ENCODE peak calls at places on chromosomes 6 and 20, in five cellular contexts. One of them, this sample, is unnamed.

GRCh38 chr6:52417675-52418111 is 2.4 kb upstream of the EFHC1 start:
- DNase-seq in PC-9: peak
- DNase-seq in adrenal gland: peak
- DNase-seq in heart left ventricle: no peak
- DNase-seq in WERI-Rb-1: peak
- DNase-seq in this sample: no peak

GRCh38 chr6:21749754-21750153 is 156.2 kb downstream of the SOX4 start:
- DNase-seq in PC-9: no peak
- DNase-seq in adrenal gland: no peak
- DNase-seq in heart left ventricle: no peak
- DNase-seq in WERI-Rb-1: no peak
- DNase-seq in this sample: no peak

GRCh38 chr6:41477572-41477971 is 68.6 kb upstream of the FOXP4 start:
- DNase-seq in PC-9: no peak
- DNase-seq in adrenal gland: no peak
- DNase-seq in heart left ventricle: no peak
- DNase-seq in WERI-Rb-1: no peak
- DNase-seq in this sample: no peak

GRCh38 chr6:105135907-105136432 is 43.8 kb downstream of the POPDC3 start:
- DNase-seq in PC-9: no peak
- DNase-seq in adrenal gland: no peak
- DNase-seq in heart left ventricle: peak
- DNase-seq in WERI-Rb-1: no peak
- DNase-seq in this sample: no peak

GRCh38 chr6:158816329-158816728 is 2.8 kb downstream of the EZR start:
- DNase-seq in PC-9: no peak
- DNase-seq in adrenal gland: no peak
- DNase-seq in heart left ventricle: no peak
- DNase-seq in WERI-Rb-1: no peak
- DNase-seq in this sample: peak

GRCh38 chr6:156449569-156449968 is 327.6 kb upstream of the ARID1B start:
- DNase-seq in PC-9: no peak
- DNase-seq in adrenal gland: no peak
- DNase-seq in heart left ventricle: no peak
- DNase-seq in WERI-Rb-1: no peak
- DNase-seq in this sample: no peak

GRCh38 chr20:44780226-44780625 is 30.1 kb downstream of the RIMS4 start:
- DNase-seq in PC-9: peak
- DNase-seq in adrenal gland: peak
- DNase-seq in heart left ventricle: peak
- DNase-seq in WERI-Rb-1: no peak
- DNase-seq in this sample: peak

GRCh38 chr20:23654722-23655121 is 17.0 kb upstream of the CST3 start:
- DNase-seq in PC-9: no peak
- DNase-seq in adrenal gland: no peak
- DNase-seq in heart left ventricle: peak
- DNase-seq in WERI-Rb-1: no peak
- DNase-seq in this sample: no peak

GRCh38 chr20:18190466-18191233 is 53.0 kb downstream of the KAT14 start:
- DNase-seq in PC-9: no peak
- DNase-seq in adrenal gland: no peak
- DNase-seq in heart left ventricle: no peak
- DNase-seq in WERI-Rb-1: no peak
- DNase-seq in this sample: no peak

GRCh38 chr6:33905081-33905609 is 101.3 kb upstream of the MLN start:
- DNase-seq in PC-9: no peak
- DNase-seq in adrenal gland: no peak
- DNase-seq in heart left ventricle: no peak
- DNase-seq in WERI-Rb-1: no peak
- DNase-seq in this sample: no peak

GRCh38 chr20:63747622-63748355 is 8.2 kb downstream of the SLC2A4RG start:
- DNase-seq in PC-9: no peak
- DNase-seq in adrenal gland: no peak
- DNase-seq in heart left ventricle: no peak
- DNase-seq in WERI-Rb-1: no peak
- DNase-seq in this sample: no peak

GRCh38 chr6:56652994-56653393 is 10.3 kb upstream of the DST start:
- DNase-seq in PC-9: no peak
- DNase-seq in adrenal gland: no peak
- DNase-seq in heart left ventricle: no peak
- DNase-seq in WERI-Rb-1: no peak
- DNase-seq in this sample: no peak

GRCh38 chr6:37160922-37161778 is 8.8 kb upstream of the PIM1 start:
- DNase-seq in PC-9: no peak
- DNase-seq in adrenal gland: no peak
- DNase-seq in heart left ventricle: no peak
- DNase-seq in WERI-Rb-1: no peak
- DNase-seq in this sample: no peak

GRCh38 chr6:90362273-90362672 is 65.6 kb upstream of the BACH2 start:
- DNase-seq in PC-9: no peak
- DNase-seq in adrenal gland: peak
- DNase-seq in heart left ventricle: no peak
- DNase-seq in WERI-Rb-1: no peak
- DNase-seq in this sample: no peak

GRCh38 chr20:1894471-1894950 is 696 bp upstream of the SIRPA start:
- DNase-seq in PC-9: peak
- DNase-seq in adrenal gland: peak
- DNase-seq in heart left ventricle: peak
- DNase-seq in WERI-Rb-1: peak
- DNase-seq in this sample: peak

GRCh38 chr20:33687370-33687915 is 1.3 kb upstream of the E2F1 start:
- DNase-seq in PC-9: no peak
- DNase-seq in adrenal gland: no peak
- DNase-seq in heart left ventricle: no peak
- DNase-seq in WERI-Rb-1: no peak
- DNase-seq in this sample: no peak

GRCh38 chr20:44646641-44647274 is 4.7 kb downstream of the ADA start:
- DNase-seq in PC-9: no peak
- DNase-seq in adrenal gland: no peak
- DNase-seq in heart left ventricle: no peak
- DNase-seq in WERI-Rb-1: no peak
- DNase-seq in this sample: no peak

GRCh38 chr6:21102201-21102600 is 491.4 kb upstream of the SOX4 start:
- DNase-seq in PC-9: no peak
- DNase-seq in adrenal gland: no peak
- DNase-seq in heart left ventricle: no peak
- DNase-seq in WERI-Rb-1: no peak
- DNase-seq in this sample: no peak

GRCh38 chr6:19037607-19038006 is 650.5 kb downstream of the RNF144B start:
- DNase-seq in PC-9: no peak
- DNase-seq in adrenal gland: no peak
- DNase-seq in heart left ventricle: no peak
- DNase-seq in WERI-Rb-1: no peak
- DNase-seq in this sample: no peak

GRCh38 chr20:24034820-24035219 is 46.2 kb upstream of the GGTLC1 start:
- DNase-seq in PC-9: peak
- DNase-seq in adrenal gland: no peak
- DNase-seq in heart left ventricle: no peak
- DNase-seq in WERI-Rb-1: no peak
- DNase-seq in this sample: no peak

GRCh38 chr6:75149253-75149652 is 56.6 kb downstream of the COL12A1 start:
- DNase-seq in PC-9: no peak
- DNase-seq in adrenal gland: no peak
- DNase-seq in heart left ventricle: no peak
- DNase-seq in WERI-Rb-1: no peak
- DNase-seq in this sample: no peak

GRCh38 chr6:30752164-30752927 is 8.0 kb upstream of the IER3 start:
- DNase-seq in PC-9: peak
- DNase-seq in adrenal gland: peak
- DNase-seq in heart left ventricle: peak
- DNase-seq in WERI-Rb-1: no peak
- DNase-seq in this sample: peak

GRCh38 chr6:28380381-28380780 is 19.2 kb downstream of the ZSCAN12 start:
- DNase-seq in PC-9: no peak
- DNase-seq in adrenal gland: no peak
- DNase-seq in heart left ventricle: no peak
- DNase-seq in WERI-Rb-1: no peak
- DNase-seq in this sample: no peak

GRCh38 chr6:72246926-72247325 is 360.6 kb downstream of the RIMS1 start:
- DNase-seq in PC-9: no peak
- DNase-seq in adrenal gland: no peak
- DNase-seq in heart left ventricle: no peak
- DNase-seq in WERI-Rb-1: peak
- DNase-seq in this sample: no peak

GRCh38 chr6:16055852-16056251 is 73.0 kb upstream of the MYLIP start:
- DNase-seq in PC-9: no peak
- DNase-seq in adrenal gland: no peak
- DNase-seq in heart left ventricle: no peak
- DNase-seq in WERI-Rb-1: peak
- DNase-seq in this sample: no peak

GRCh38 chr20:62685781-62686555 is 22.7 kb upstream of the NTSR1 start:
- DNase-seq in PC-9: no peak
- DNase-seq in adrenal gland: no peak
- DNase-seq in heart left ventricle: no peak
- DNase-seq in WERI-Rb-1: peak
- DNase-seq in this sample: peak

GRCh38 chr6:117204903-117205302 is 60.5 kb upstream of the VGLL2 start:
- DNase-seq in PC-9: no peak
- DNase-seq in adrenal gland: no peak
- DNase-seq in heart left ventricle: no peak
- DNase-seq in WERI-Rb-1: no peak
- DNase-seq in this sample: no peak

GRCh38 chr20:45336530-45337366 is 11.5 kb downstream of the SDC4 start:
- DNase-seq in PC-9: peak
- DNase-seq in adrenal gland: peak
- DNase-seq in heart left ventricle: no peak
- DNase-seq in WERI-Rb-1: no peak
- DNase-seq in this sample: no peak

GRCh38 chr6:47631248-47632196 is 66.9 kb upstream of the ADGRF4 start:
- DNase-seq in PC-9: peak
- DNase-seq in adrenal gland: no peak
- DNase-seq in heart left ventricle: no peak
- DNase-seq in WERI-Rb-1: peak
- DNase-seq in this sample: no peak

GRCh38 chr20:23227976-23228375 is 122.6 kb upstream of the NXT1 start:
- DNase-seq in PC-9: peak
- DNase-seq in adrenal gland: no peak
- DNase-seq in heart left ventricle: no peak
- DNase-seq in WERI-Rb-1: no peak
- DNase-seq in this sample: no peak

GRCh38 chr20:63315982-63316491 is 23.1 kb downstream of the COL20A1 start:
- DNase-seq in PC-9: no peak
- DNase-seq in adrenal gland: no peak
- DNase-seq in heart left ventricle: peak
- DNase-seq in WERI-Rb-1: no peak
- DNase-seq in this sample: no peak

GRCh38 chr6:158003910-158004695 is 22.4 kb downstream of the SYNJ2 start:
- DNase-seq in PC-9: peak
- DNase-seq in adrenal gland: no peak
- DNase-seq in heart left ventricle: no peak
- DNase-seq in WERI-Rb-1: no peak
- DNase-seq in this sample: no peak

GRCh38 chr20:38590682-38591483 is 9.9 kb downstream of the ADIG start:
- DNase-seq in PC-9: no peak
- DNase-seq in adrenal gland: no peak
- DNase-seq in heart left ventricle: no peak
- DNase-seq in WERI-Rb-1: no peak
- DNase-seq in this sample: no peak

GRCh38 chr6:141551318-141551717 is 581.4 kb upstream of the GJE1 start:
- DNase-seq in PC-9: no peak
- DNase-seq in adrenal gland: no peak
- DNase-seq in heart left ventricle: no peak
- DNase-seq in WERI-Rb-1: no peak
- DNase-seq in this sample: no peak

GRCh38 chr6:6736753-6737654 is 148.5 kb downstream of the LY86 start:
- DNase-seq in PC-9: no peak
- DNase-seq in adrenal gland: peak
- DNase-seq in heart left ventricle: peak
- DNase-seq in WERI-Rb-1: no peak
- DNase-seq in this sample: peak
- H3K27ac ChIP-seq in PC-9: no peak
- H3K27ac ChIP-seq in adrenal gland: peak
- H3K27ac ChIP-seq in heart left ventricle: peak
- H3K27ac ChIP-seq in WERI-Rb-1: no peak
- H3K27ac ChIP-seq in this sample: no peak

GRCh38 chr6:162343196-162343901 is 384.2 kb downstream of the PRKN start:
- DNase-seq in PC-9: no peak
- DNase-seq in adrenal gland: no peak
- DNase-seq in heart left ventricle: no peak
- DNase-seq in WERI-Rb-1: no peak
- DNase-seq in this sample: no peak
- TF ChIP-seq CTCF in PC-9: no peak
- TF ChIP-seq CTCF in adrenal gland: no peak
- TF ChIP-seq CTCF in heart left ventricle: no peak
- TF ChIP-seq CTCF in WERI-Rb-1: peak
- TF ChIP-seq CTCF in this sample: no peak

DNA sequence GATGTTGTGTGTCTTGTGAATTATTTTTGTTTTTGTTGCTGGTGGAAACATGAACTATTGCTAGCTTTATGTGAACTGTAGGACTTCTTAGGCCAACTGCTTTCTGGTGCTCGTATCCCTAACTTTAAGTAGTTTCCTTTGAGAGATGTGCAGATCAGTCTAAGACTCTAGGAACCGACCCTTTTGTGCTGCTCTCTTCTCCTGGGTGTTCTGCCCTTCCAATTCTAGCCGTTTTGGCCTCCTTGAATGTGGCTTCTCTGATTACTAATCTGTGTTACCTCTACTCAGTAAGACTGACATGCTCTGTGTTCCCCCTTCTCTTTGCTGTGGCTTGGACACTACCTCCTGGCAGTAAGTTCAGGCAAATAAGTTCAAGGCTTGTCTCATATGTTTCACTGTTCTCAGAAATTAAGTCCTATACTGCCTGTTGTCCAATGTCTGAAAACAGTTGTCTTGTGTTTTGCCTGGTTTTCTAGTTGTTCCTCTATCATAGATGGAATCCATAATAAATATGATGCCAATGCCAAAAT is 58.0 kb downstream of the FOXO3 start:
- DNase-seq in PC-9: no peak
- DNase-seq in adrenal gland: no peak
- DNase-seq in heart left ventricle: no peak
- DNase-seq in WERI-Rb-1: no peak
- DNase-seq in this sample: no peak
- H3K27ac ChIP-seq in PC-9: peak
- H3K27ac ChIP-seq in adrenal gland: no peak
- H3K27ac ChIP-seq in heart left ventricle: no peak
- H3K27ac ChIP-seq in WERI-Rb-1: no peak
- H3K27ac ChIP-seq in this sample: no peak

GRCh38 chr20:35766843-35767242 is 5.0 kb upstream of the PHF20 start:
- DNase-seq in PC-9: no peak
- DNase-seq in adrenal gland: no peak
- DNase-seq in heart left ventricle: no peak
- DNase-seq in WERI-Rb-1: no peak
- DNase-seq in this sample: no peak
- TF ChIP-seq CTCF in PC-9: no peak
- TF ChIP-seq CTCF in adrenal gland: no peak
- TF ChIP-seq CTCF in heart left ventricle: no peak
- TF ChIP-seq CTCF in WERI-Rb-1: no peak
- TF ChIP-seq CTCF in this sample: no peak